ENCODE peak calls at places on chromosomes 6 and 20, in five cellular contexts. H, Z, D, N and V are unnamed samples.

GRCh38 chr6:107488174-107488874 is 1.6 kb upstream of the SOBP start:
- DNase-seq in H (no peak), Z (no peak), D (no peak), N (no peak), V (peak; percentile 8)

GRCh38 chr20:43915209-43916072 is 789 bp downstream of the TOX2 start:
- DNase-seq in H (peak; percentile 68), Z (peak; percentile 54), D (no peak), N (peak; percentile 23), V (peak; percentile 64)

GRCh38 chr20:62155428-62156253 is 12.1 kb downstream of the SS18L1 start:
- DNase-seq in H (peak; percentile 54), Z (peak; percentile 94), D (no peak), N (peak; percentile 16), V (no peak)

GRCh38 chr6:111980168-111980567 is 73.7 kb upstream of the CCN6 start:
- DNase-seq in H (no peak), Z (no peak), D (no peak), N (peak; percentile 73), V (no peak)

GRCh38 chr20:59082077-59082740 is 39.6 kb upstream of the PRELID3B start:
- DNase-seq in H (no peak), Z (peak; percentile 92), D (no peak), N (peak; percentile 84), V (no peak)

GRCh38 chr20:31841928-31842327 is 3.5 kb downstream of the FOXS1 start:
- DNase-seq in H (no peak), Z (no peak), D (no peak), N (peak; percentile 66), V (peak; percentile 43)

GRCh38 chr20:38730167-38730988 is 6.1 kb downstream of the SLC32A1 start:
- DNase-seq in H (no peak), Z (peak; percentile 8), D (no peak), N (no peak), V (no peak)

GRCh38 chr20:63246490-63247284 is 7.6 kb downstream of the NKAIN4 start:
- DNase-seq in H (peak; percentile 76), Z (peak; percentile 40), D (no peak), N (no peak), V (no peak)

GRCh38 chr6:41374618-41375590 is 39.5 kb downstream of the NCR2 start:
- DNase-seq in H (peak; percentile 39), Z (peak; percentile 63), D (no peak), N (no peak), V (peak; percentile 6)

GRCh38 chr20:20364747-20365558 is 3.0 kb upstream of the INSM1 start:
- DNase-seq in H (no peak), Z (no peak), D (no peak), N (no peak), V (no peak)

GRCh38 chr6:42148058-42148457 is 5.6 kb upstream of the C6orf132 start:
- DNase-seq in H (no peak), Z (no peak), D (no peak), N (peak; percentile 42), V (no peak)

GRCh38 chr6:167739721-167740475 is 86.8 kb upstream of the AFDN start:
- DNase-seq in H (no peak), Z (no peak), D (no peak), N (no peak), V (peak; percentile 9)

GRCh38 chr20:64158346-64159285 is 5.6 kb upstream of the MYT1 start:
- DNase-seq in H (no peak), Z (no peak), D (no peak), N (no peak), V (no peak)

GRCh38 chr20:15613530-15613929 is 959.7 kb downstream of the KIF16B start:
- DNase-seq in H (no peak), Z (peak; percentile 62), D (no peak), N (peak; percentile 21), V (no peak)

GRCh38 chr20:9119776-9120175 is 50.9 kb downstream of the PLCB4 start:
- DNase-seq in H (no peak), Z (no peak), D (no peak), N (no peak), V (no peak)

GRCh38 chr6:138540468-138540867 is 41.2 kb upstream of the NHSL1 start:
- DNase-seq in H (no peak), Z (no peak), D (no peak), N (peak; percentile 97), V (peak; percentile 86)

GRCh38 chr6:105985816-105986632 is 100.1 kb upstream of the PRDM1 start:
- DNase-seq in H (peak; percentile 59), Z (peak; percentile 55), D (peak; percentile 36), N (no peak), V (peak; percentile 79)

GRCh38 chr6:43952746-43953145 is 174.5 kb downstream of the MRPL14 start:
- DNase-seq in H (peak; percentile 24), Z (no peak), D (no peak), N (no peak), V (no peak)

GRCh38 chr20:5181955-5182354 is 55.1 kb downstream of the CDS2 start:
- DNase-seq in H (no peak), Z (no peak), D (no peak), N (peak; percentile 80), V (peak; percentile 81)

GRCh38 chr20:39876974-39877615 is 811.9 kb downstream of the MAFB start:
- DNase-seq in H (no peak), Z (no peak), D (no peak), N (no peak), V (no peak)
- H2BK120ac ChIP-seq in H (no peak overlapping the region), Z (no peak overlapping the region), D (no peak overlapping the region), N (no peak overlapping the region), V (no peak overlapping the region)

DNA sequence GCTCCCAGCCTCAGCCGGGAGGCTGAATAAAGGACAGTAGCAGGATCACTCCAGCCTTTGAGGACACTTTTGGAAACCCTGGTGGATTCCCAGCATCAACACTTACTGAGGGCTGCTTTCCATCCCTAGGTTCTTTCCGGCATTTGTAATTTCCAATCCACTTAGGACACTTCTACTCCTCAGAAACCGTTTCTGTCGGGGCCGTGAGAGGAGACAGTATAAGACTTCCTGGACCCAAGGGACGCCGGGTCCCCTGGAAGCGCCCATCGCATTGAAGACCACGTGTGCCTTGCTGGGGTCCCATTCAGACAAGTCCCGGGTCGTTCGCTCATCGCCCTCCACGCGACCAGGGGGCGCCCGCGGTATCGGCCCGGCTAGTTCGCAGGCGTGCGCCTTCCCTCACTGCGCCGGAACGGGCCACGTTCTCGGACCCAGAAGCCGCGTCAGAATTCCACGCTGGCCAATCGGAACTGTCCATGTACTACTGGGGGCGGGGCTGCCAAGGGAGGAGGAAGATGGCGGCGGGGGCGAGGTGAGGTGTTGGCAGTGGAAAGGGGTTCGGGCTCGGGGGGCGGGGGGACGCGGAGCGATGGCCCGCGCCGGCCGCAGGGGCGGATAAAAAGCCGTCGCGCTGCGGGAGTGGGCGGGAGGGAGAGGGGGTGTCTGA is at the start of gene NUS1:
- DNase-seq in H (peak; percentile 98), Z (peak; percentile 99), D (peak; percentile 95), N (peak; percentile 96), V (peak; percentile 98)
- H3K4ac ChIP-seq in H (no peak within 1 kb of the TSS), Z (no peak within 1 kb of the TSS), D (no peak within 1 kb of the TSS), N (peak within 1 kb of the TSS; percentile 65), V (peak within 1 kb of the TSS; percentile 41)

GRCh38 chr6:96923871-96924493 is 546 bp upstream of the KLHL32 start:
- DNase-seq in H (no peak), Z (no peak), D (no peak), N (no peak), V (peak; percentile 7)
- H2BK120ac ChIP-seq in H (no peak overlapping the region), Z (no peak overlapping the region), D (no peak overlapping the region), N (no peak overlapping the region), V (no peak overlapping the region)

GRCh38 chr6:15246217-15247211 is 645 bp downstream of the JARID2 start:
- DNase-seq in H (no peak), Z (no peak), D (no peak), N (peak; percentile 49), V (peak; percentile 38)
- H3K4ac ChIP-seq in H (no peak overlapping the region), Z (no peak overlapping the region), D (no peak overlapping the region), N (peak overlapping the region; percentile 67), V (no peak overlapping the region)

DNA sequence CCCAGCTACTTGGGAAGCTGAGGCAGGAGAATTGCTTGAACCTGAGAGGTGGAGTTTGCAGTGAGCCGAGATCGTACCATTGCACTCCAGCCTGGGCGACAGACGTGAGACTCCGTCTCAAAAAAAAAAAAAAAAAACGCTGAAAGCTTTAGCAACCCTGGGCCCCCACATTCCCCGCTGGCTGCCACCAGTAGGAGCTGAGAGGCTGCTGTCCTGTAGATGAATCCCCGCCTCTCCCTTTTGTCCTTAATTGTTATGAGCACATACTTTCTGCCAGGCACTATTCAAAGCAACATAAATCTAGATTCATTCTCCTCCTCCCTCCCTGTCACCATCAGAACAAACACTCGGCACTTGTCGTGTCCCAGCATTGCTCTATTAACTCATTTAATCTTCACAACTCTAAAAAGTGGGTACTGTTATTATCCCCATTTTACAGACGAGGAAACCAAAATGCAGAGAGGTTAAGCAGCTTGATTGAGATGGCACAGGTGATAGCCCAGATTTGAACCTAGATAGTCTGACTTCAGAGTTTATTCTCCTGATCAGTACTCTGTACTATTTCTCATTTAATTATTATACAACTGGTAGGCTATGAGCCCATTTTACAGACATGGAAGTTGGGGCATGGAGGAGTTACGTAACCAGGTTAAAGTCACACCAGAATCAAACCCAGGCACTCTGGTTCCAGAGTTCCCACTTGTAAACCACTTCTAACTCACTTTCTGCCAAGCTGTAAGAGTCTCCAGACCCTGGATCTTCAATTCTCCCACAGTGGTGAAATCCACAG is 97.4 kb downstream of the EYA2 start:
- DNase-seq in H (no peak), Z (no peak), D (no peak), N (no peak), V (no peak)
- H2BK120ac ChIP-seq in H (no peak overlapping the region), Z (no peak overlapping the region), D (no peak overlapping the region), N (no peak overlapping the region), V (no peak overlapping the region)

DNA sequence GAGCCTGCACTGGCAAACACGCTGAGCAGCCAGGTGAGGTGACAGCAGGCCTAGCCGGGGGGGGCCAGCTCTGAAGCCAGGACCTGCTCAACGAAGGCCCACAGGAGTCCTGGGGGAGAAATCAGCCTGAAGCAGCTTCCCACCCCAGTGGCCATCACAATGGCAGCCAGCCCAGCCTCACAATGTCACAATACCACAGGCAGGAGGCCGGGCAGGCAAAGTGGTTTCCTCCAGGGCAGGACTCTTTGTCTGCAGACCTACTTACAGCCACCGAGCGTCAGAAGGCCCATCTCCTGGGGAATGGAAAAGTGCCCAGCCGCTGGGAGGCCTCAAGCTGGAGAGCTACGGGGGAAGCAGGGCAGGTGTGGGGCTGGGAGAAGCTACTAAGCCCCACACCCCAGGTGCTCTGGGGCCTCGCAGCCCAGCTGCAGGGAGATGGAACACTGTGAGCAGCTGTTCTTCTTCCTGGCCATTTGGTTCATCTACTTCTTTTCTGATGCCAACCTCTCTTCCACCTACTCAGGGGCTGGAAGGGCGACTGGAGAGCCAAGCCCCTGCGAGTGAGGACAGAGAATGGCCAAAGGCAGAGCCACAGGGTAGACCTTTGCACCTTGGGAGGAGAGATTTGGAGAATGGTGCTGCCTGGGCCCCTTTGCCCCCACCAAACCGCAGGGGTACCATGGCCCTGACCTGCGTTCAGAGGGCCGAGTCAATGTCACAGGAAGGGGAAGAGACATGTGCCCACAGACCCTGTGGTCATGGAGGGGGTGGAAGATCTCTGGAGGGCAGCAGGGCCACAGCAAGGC is 22.3 kb upstream of the AVP start:
- DNase-seq in H (no peak), Z (peak; percentile 41), D (no peak), N (no peak), V (no peak)
- H3K4ac ChIP-seq in H (no peak overlapping the region), Z (no peak overlapping the region), D (no peak overlapping the region), N (no peak overlapping the region), V (no peak overlapping the region)